ENCODE peak calls at places on chromosomes 6 and 20, in nine cellular contexts. P, J, G, X, A, E, S, L and N are unnamed samples.
A peak's percentile ranks its signal among the peaks of the same experiment; 100 is the strongest.

GRCh38 chr20:24746351-24746685 is 202.8 kb upstream of the CST7 start:
- DNase-seq in P (no peak), J (no peak), G (no peak), X (peak; percentile 93), A (no peak), E (peak; percentile 96), S (no peak), L (peak; percentile 87), N (no peak)

GRCh38 chr6:119463081-119463626 is 113.6 kb upstream of the MAN1A1 start:
- DNase-seq in P (no peak), J (no peak), G (no peak), X (no peak), A (no peak), E (no peak), S (no peak), L (no peak), N (no peak)

GRCh38 chr6:152572395-152573061 is 64.6 kb downstream of the SYNE1 start:
- DNase-seq in P (no peak), J (peak; percentile 10), G (peak; percentile 3), X (no peak), A (no peak), E (no peak), S (peak; percentile 78), L (peak; percentile 4), N (no peak)

GRCh38 chr20:61529354-61529753 is 277.3 kb downstream of the CDH4 start:
- DNase-seq in P (no peak), J (no peak), G (no peak), X (no peak), A (no peak), E (peak; percentile 86), S (no peak), L (no peak), N (peak; percentile 22)

GRCh38 chr6:9404351-9405146 is 969.2 kb upstream of the SLC35B3 start:
- DNase-seq in P (no peak), J (no peak), G (peak; percentile 44), X (peak; percentile 10), A (no peak), E (no peak), S (no peak), L (peak; percentile 78), N (no peak)

GRCh38 chr6:18585032-18585573 is 198.0 kb downstream of the RNF144B start:
- DNase-seq in P (peak; percentile 84), J (no peak), G (peak; percentile 66), X (peak; percentile 19), A (peak; percentile 88), E (peak; percentile 48), S (peak; percentile 79), L (peak; percentile 80), N (no peak)

GRCh38 chr20:11847827-11848226 is 69.9 kb upstream of the BTBD3 start:
- DNase-seq in P (no peak), J (no peak), G (no peak), X (no peak), A (no peak), E (no peak), S (peak; percentile 33), L (peak; percentile 89), N (no peak)

GRCh38 chr6:22036267-22036666 is 260.6 kb downstream of the PRL start:
- DNase-seq in P (peak; percentile 85), J (peak; percentile 81), G (no peak), X (peak; percentile 84), A (peak; percentile 49), E (peak; percentile 74), S (peak; percentile 88), L (peak; percentile 72), N (no peak)

GRCh38 chr20:2799688-2800589 is 488 bp downstream of the CPXM1 start:
- DNase-seq in P (peak; percentile 28), J (peak; percentile 56), G (peak; percentile 12), X (no peak), A (no peak), E (no peak), S (peak; percentile 11), L (no peak), N (no peak)
- TF ChIP-seq EZH2 in P (no peak), J (peak; percentile 44), G (peak; percentile 99), X (no peak), A (peak; percentile 90), E (peak; percentile 100), S (peak; percentile 79), L (no peak), N (no peak)

GRCh38 chr20:63252157-63252780 is 2.0 kb downstream of the NKAIN4 start:
- DNase-seq in P (no peak), J (no peak), G (no peak), X (no peak), A (no peak), E (no peak), S (no peak), L (no peak), N (no peak)

GRCh38 chr20:63254237-63254535 is at the start of gene NKAIN4:
- DNase-seq in P (no peak), J (peak; percentile 39), G (no peak), X (no peak), A (no peak), E (no peak), S (no peak), L (no peak), N (no peak)

GRCh38 chr20:63253065-63253437 is 1.2 kb downstream of the NKAIN4 start:
- DNase-seq in P (no peak), J (no peak), G (no peak), X (no peak), A (no peak), E (no peak), S (no peak), L (no peak), N (no peak)

GRCh38 chr20:63254536-63255384 is 497 bp upstream of the NKAIN4 start:
- DNase-seq in P (no peak), J (peak; percentile 78), G (no peak), X (no peak), A (no peak), E (no peak), S (no peak), L (no peak), N (no peak)

DNA sequence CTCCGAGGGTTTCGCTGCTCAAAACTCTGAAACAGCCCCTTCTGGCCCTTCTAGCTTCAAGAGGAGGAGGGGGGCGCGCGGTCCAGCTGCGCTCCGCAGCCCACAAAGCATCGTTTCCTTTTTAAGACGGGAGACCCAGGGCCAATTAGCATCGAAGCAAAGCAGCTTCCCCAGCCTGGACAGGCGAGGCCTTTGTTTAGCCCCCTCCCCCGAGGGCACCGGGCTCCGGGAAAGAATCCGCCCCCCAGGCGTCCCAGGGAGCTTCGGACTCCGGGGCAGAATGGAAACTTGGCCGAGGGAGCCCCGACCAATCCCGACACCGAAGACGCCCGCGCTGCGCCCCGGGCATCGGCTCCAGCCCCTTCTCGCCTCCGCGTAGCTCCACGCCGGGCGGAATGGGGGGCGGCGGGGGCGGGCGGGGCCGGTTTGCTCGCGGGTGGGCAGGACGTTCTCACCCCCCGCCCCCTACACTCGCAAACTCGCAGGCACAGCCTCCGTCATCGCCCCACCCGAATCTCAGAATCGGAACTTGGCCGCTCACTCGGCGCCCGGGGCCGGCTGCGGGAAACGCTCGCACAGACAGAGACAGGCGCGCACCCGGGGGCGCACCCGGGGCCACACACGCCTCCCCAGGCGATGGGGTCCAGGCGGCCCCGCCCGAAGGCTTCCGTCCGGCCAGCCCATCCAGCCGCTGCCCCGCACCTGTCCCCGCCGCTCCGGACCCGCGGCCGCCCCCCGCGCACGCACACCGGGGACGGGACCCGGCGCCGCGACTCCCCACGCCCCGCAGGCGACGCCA is 626 bp downstream of the NKAIN4 start:
- DNase-seq in P (peak; percentile 55), J (peak; percentile 84), G (no peak), X (no peak), A (no peak), E (no peak), S (no peak), L (no peak), N (no peak)
- TF ChIP-seq EZH2 in P (peak; percentile 59), J (peak; percentile 45), G (peak; percentile 52), X (no peak), A (peak; percentile 45), E (peak; percentile 84), S (peak; percentile 59), L (no peak), N (peak; percentile 51)

DNA sequence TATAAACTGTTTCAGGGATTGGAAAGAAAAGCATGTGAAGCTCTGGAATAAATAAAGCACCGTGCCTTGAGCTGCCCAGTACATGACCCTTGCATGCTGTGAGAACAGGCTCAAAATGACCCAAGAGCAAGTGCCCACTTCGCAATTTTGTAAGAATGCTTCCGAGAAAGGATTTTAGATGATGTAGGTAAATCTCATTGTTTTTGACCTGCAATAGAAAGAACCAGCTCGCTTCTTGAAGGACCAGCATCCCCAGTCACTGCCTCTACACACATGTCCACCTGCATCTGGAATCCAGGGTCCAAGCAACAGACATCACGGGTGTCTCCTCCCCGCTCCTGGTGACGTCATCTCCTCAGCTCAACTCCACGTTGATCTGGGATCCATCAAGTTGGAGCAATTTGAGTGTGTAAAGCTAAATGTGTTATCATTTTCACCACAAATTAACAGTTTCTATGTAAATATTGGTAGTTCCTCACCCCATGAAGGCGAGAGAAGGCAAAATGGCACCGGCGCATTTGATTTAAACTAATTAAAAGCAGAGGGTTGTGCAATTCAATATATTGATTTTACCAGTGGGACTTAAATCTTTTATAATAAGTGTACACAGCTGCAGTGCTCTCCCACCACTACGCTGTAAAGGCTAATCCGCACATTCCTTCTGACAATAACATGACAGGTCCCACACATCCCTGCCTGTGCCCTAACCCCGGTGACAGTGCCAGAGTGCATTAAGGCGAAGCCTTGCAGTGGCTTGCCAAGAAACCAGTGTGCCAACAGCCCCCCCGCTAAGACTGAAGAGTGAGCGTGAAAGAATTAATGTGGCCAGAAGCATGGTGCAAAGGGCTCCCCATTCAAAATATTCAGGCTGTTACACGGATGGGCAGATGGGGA is 6.1 kb downstream of the BMP7 start:
- DNase-seq in P (no peak), J (no peak), G (no peak), X (no peak), A (no peak), E (no peak), S (no peak), L (no peak), N (no peak)
- TF ChIP-seq EZH2 in P (no peak), J (no peak), G (no peak), X (no peak), A (no peak), E (no peak), S (no peak), L (no peak), N (no peak)

GRCh38 chr20:21106171-21106694 is at the start of gene LINC00237:
- DNase-seq in P (no peak), J (peak; percentile 43), G (no peak), X (no peak), A (no peak), E (no peak), S (no peak), L (no peak), N (no peak)

GRCh38 chr20:21104466-21104761 is 1.7 kb downstream of the LINC00237 start:
- DNase-seq in P (no peak), J (peak; percentile 67), G (no peak), X (no peak), A (no peak), E (no peak), S (no peak), L (no peak), N (no peak)

GRCh38 chr20:21105429-21106170 is 558 bp downstream of the LINC00237 start:
- DNase-seq in P (no peak), J (peak; percentile 83), G (no peak), X (no peak), A (no peak), E (no peak), S (no peak), L (no peak), N (no peak)

GRCh38 chr20:21103582-21104465 is 2.3 kb downstream of the LINC00237 start:
- DNase-seq in P (no peak), J (peak; percentile 65), G (no peak), X (no peak), A (no peak), E (no peak), S (no peak), L (no peak), N (no peak)

DNA sequence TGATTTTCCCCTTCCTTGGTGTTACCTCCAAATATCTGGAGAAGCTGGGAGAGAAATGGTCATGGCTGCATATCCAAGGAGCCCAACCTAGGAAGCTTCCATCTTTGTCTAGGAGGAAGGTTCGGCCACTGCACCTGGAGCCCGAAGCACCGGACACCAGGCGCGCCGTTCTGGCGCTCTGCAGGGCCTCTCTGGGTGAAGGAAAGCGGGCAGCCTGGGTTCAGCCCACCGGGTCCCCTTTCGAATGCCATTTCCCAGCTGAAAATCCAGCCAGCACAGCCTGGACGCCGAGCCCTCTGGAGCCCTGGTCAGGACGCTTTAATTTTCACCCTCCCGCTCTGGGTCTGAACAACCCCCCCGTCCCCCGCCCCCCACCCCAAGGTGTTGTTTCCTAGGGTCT is 1.2 kb downstream of the LINC00237 start:
- DNase-seq in P (no peak), J (peak; percentile 40), G (no peak), X (no peak), A (no peak), E (no peak), S (no peak), L (no peak), N (no peak)
- TF ChIP-seq EZH2 in P (no peak), J (no peak), G (no peak), X (no peak), A (no peak), E (no peak), S (peak; percentile 5), L (no peak), N (no peak)